ENCODE peak calls at places on chromosome 19, in six cellular contexts. One of them, this sample, is unnamed.

GRCh38 chr19:46863818-46864629 is 3.2 kb downstream of the ARHGAP35 start:
- DNase-seq in nucleus accumbens: no peak
- DNase-seq in astrocyte of the spinal cord: peak; percentile 59
- DNase-seq in Panc1: no peak
- DNase-seq in C1 segment of cervical spinal cord: no peak
- DNase-seq in activated CD4-positive, alpha-beta T cell treated with anti-CD3 and anti-CD28 coated beads, Interleukin-2, amount 50 U/mL, for 24 hours: no peak
- DNase-seq in this sample: peak; percentile 66

GRCh38 chr19:35539314-35539713 is 6.1 kb downstream of the GAPDHS start:
- DNase-seq in C1 segment of cervical spinal cord: no peak
- DNase-seq in activated CD4-positive, alpha-beta T cell treated with anti-CD3 and anti-CD28 coated beads, Interleukin-2, amount 50 U/mL, for 24 hours: no peak
- DNase-seq in nucleus accumbens: no peak
- DNase-seq in astrocyte of the spinal cord: no peak
- DNase-seq in Panc1: no peak
- DNase-seq in this sample: no peak

GRCh38 chr19:50607874-50608785 is 31.6 kb downstream of the SYT3 start:
- DNase-seq in activated CD4-positive, alpha-beta T cell treated with anti-CD3 and anti-CD28 coated beads, Interleukin-2, amount 50 U/mL, for 24 hours: peak; percentile 28
- DNase-seq in Panc1: no peak
- DNase-seq in astrocyte of the spinal cord: peak; percentile 24
- DNase-seq in C1 segment of cervical spinal cord: peak; percentile 86
- DNase-seq in nucleus accumbens: peak; percentile 93
- DNase-seq in this sample: peak; percentile 31

GRCh38 chr19:30923096-30923495 is 426.1 kb downstream of the TSHZ3 start:
- DNase-seq in nucleus accumbens: no peak
- DNase-seq in C1 segment of cervical spinal cord: no peak
- DNase-seq in Panc1: no peak
- DNase-seq in activated CD4-positive, alpha-beta T cell treated with anti-CD3 and anti-CD28 coated beads, Interleukin-2, amount 50 U/mL, for 24 hours: no peak
- DNase-seq in astrocyte of the spinal cord: no peak
- DNase-seq in this sample: no peak

GRCh38 chr19:15091918-15092753 is 10.1 kb downstream of the OR1I1 start:
- DNase-seq in activated CD4-positive, alpha-beta T cell treated with anti-CD3 and anti-CD28 coated beads, Interleukin-2, amount 50 U/mL, for 24 hours: no peak
- DNase-seq in astrocyte of the spinal cord: peak; percentile 70
- DNase-seq in nucleus accumbens: no peak
- DNase-seq in Panc1: no peak
- DNase-seq in C1 segment of cervical spinal cord: no peak
- DNase-seq in this sample: peak; percentile 66

GRCh38 chr19:2488942-2489731 is 13.2 kb downstream of the GADD45B start:
- DNase-seq in astrocyte of the spinal cord: peak; percentile 46
- DNase-seq in Panc1: no peak
- DNase-seq in activated CD4-positive, alpha-beta T cell treated with anti-CD3 and anti-CD28 coated beads, Interleukin-2, amount 50 U/mL, for 24 hours: no peak
- DNase-seq in C1 segment of cervical spinal cord: peak; percentile 7
- DNase-seq in nucleus accumbens: no peak
- DNase-seq in this sample: no peak

GRCh38 chr19:39996218-39996810 is 546 bp upstream of the ZNF546 start:
- DNase-seq in activated CD4-positive, alpha-beta T cell treated with anti-CD3 and anti-CD28 coated beads, Interleukin-2, amount 50 U/mL, for 24 hours: no peak
- DNase-seq in nucleus accumbens: peak; percentile 38
- DNase-seq in C1 segment of cervical spinal cord: no peak
- DNase-seq in Panc1: no peak
- DNase-seq in astrocyte of the spinal cord: peak; percentile 68
- DNase-seq in this sample: peak; percentile 27

GRCh38 chr19:2361259-2362038 is 1.4 kb downstream of the TMPRSS9 start:
- DNase-seq in nucleus accumbens: no peak
- DNase-seq in Panc1: no peak
- DNase-seq in activated CD4-positive, alpha-beta T cell treated with anti-CD3 and anti-CD28 coated beads, Interleukin-2, amount 50 U/mL, for 24 hours: no peak
- DNase-seq in C1 segment of cervical spinal cord: no peak
- DNase-seq in astrocyte of the spinal cord: no peak
- DNase-seq in this sample: no peak

GRCh38 chr19:681029-681626 is 4.9 kb downstream of the FSTL3 start:
- DNase-seq in activated CD4-positive, alpha-beta T cell treated with anti-CD3 and anti-CD28 coated beads, Interleukin-2, amount 50 U/mL, for 24 hours: no peak
- DNase-seq in Panc1: no peak
- DNase-seq in C1 segment of cervical spinal cord: no peak
- DNase-seq in astrocyte of the spinal cord: no peak
- DNase-seq in nucleus accumbens: no peak
- DNase-seq in this sample: no peak

GRCh38 chr19:11421607-11422098 is 2.5 kb upstream of the RGL3 start:
- DNase-seq in nucleus accumbens: no peak
- DNase-seq in Panc1: no peak
- DNase-seq in activated CD4-positive, alpha-beta T cell treated with anti-CD3 and anti-CD28 coated beads, Interleukin-2, amount 50 U/mL, for 24 hours: no peak
- DNase-seq in astrocyte of the spinal cord: no peak
- DNase-seq in C1 segment of cervical spinal cord: no peak
- DNase-seq in this sample: no peak

GRCh38 chr19:48635263-48635965 is 1.8 kb downstream of the DBP start:
- DNase-seq in C1 segment of cervical spinal cord: peak; percentile 56
- DNase-seq in Panc1: no peak
- DNase-seq in activated CD4-positive, alpha-beta T cell treated with anti-CD3 and anti-CD28 coated beads, Interleukin-2, amount 50 U/mL, for 24 hours: peak; percentile 68
- DNase-seq in astrocyte of the spinal cord: no peak
- DNase-seq in nucleus accumbens: peak; percentile 48
- DNase-seq in this sample: no peak

GRCh38 chr19:6069268-6069771 is 41.0 kb downstream of the RFX2 start:
- DNase-seq in nucleus accumbens: no peak
- DNase-seq in activated CD4-positive, alpha-beta T cell treated with anti-CD3 and anti-CD28 coated beads, Interleukin-2, amount 50 U/mL, for 24 hours: no peak
- DNase-seq in Panc1: no peak
- DNase-seq in astrocyte of the spinal cord: no peak
- DNase-seq in C1 segment of cervical spinal cord: no peak
- DNase-seq in this sample: no peak

GRCh38 chr19:43457809-43458208 is 7.6 kb downstream of the LYPD3 start:
- DNase-seq in astrocyte of the spinal cord: no peak
- DNase-seq in activated CD4-positive, alpha-beta T cell treated with anti-CD3 and anti-CD28 coated beads, Interleukin-2, amount 50 U/mL, for 24 hours: no peak
- DNase-seq in nucleus accumbens: no peak
- DNase-seq in C1 segment of cervical spinal cord: no peak
- DNase-seq in Panc1: no peak
- DNase-seq in this sample: no peak

GRCh38 chr19:1300744-1301490 is 15.2 kb downstream of the EFNA2 start:
- DNase-seq in C1 segment of cervical spinal cord: no peak
- DNase-seq in activated CD4-positive, alpha-beta T cell treated with anti-CD3 and anti-CD28 coated beads, Interleukin-2, amount 50 U/mL, for 24 hours: no peak
- DNase-seq in nucleus accumbens: no peak
- DNase-seq in astrocyte of the spinal cord: no peak
- DNase-seq in Panc1: no peak
- DNase-seq in this sample: no peak

GRCh38 chr19:28472843-28473242 is 740.1 kb downstream of the UQCRFS1 start:
- DNase-seq in C1 segment of cervical spinal cord: no peak
- DNase-seq in nucleus accumbens: no peak
- DNase-seq in Panc1: no peak
- DNase-seq in astrocyte of the spinal cord: no peak
- DNase-seq in activated CD4-positive, alpha-beta T cell treated with anti-CD3 and anti-CD28 coated beads, Interleukin-2, amount 50 U/mL, for 24 hours: no peak
- DNase-seq in this sample: no peak

GRCh38 chr19:42303101-42303464 is 659 bp upstream of the PAFAH1B3 start:
- DNase-seq in activated CD4-positive, alpha-beta T cell treated with anti-CD3 and anti-CD28 coated beads, Interleukin-2, amount 50 U/mL, for 24 hours: no peak
- DNase-seq in C1 segment of cervical spinal cord: no peak
- DNase-seq in nucleus accumbens: no peak
- DNase-seq in Panc1: no peak
- DNase-seq in astrocyte of the spinal cord: no peak
- DNase-seq in this sample: no peak

This sample was measured in HepG2.